ENCODE peak calls at places on chromosome 14, in six cellular contexts. K is transverse colon; H is cardiac fibroblast; Q is Caco-2; Y is naive thymus-derived CD4-positive, alpha-beta T cell; V is esophagus squamous epithelium. U is an unnamed sample.

GRCh38 chr14:52929192-52929807 is 21.6 kb downstream of the FERMT2 start:
- DNase-seq in K (no peak), H (no peak), V (no peak), Q (no peak), Y (no peak), U (no peak)

GRCh38 chr14:77027538-77028383 is 747 bp downstream of the IRF2BPL start:
- DNase-seq in Y (peak), Q (peak), H (peak), K (peak), V (no peak), U (peak)

GRCh38 chr14:79161576-79161975 is 991.4 kb downstream of the NRXN3 start:
- DNase-seq in Y (no peak), Q (peak), K (no peak), V (no peak), H (peak), U (no peak)

GRCh38 chr14:52355016-52355430 is 40.9 kb downstream of the PTGER2 start:
- DNase-seq in Q (no peak), K (no peak), Y (no peak), V (no peak), H (peak), U (no peak)

GRCh38 chr14:43540948-43541347 is 966.1 kb downstream of the FSCB start:
- DNase-seq in V (no peak), Y (no peak), K (no peak), Q (peak), H (no peak), U (no peak)

GRCh38 chr14:105913861-105914260 is 387.5 kb downstream of the TMEM121 start:
- DNase-seq in K (no peak), Q (no peak), V (no peak), Y (no peak), H (no peak), U (no peak)

GRCh38 chr14:105836730-105837129 is 310.3 kb downstream of the TMEM121 start:
- DNase-seq in Y (no peak), H (no peak), Q (no peak), K (no peak), V (no peak), U (no peak)

GRCh38 chr14:102905116-102906108 is 17.1 kb upstream of the AMN start:
- DNase-seq in Y (no peak), Q (no peak), H (no peak), K (no peak), V (no peak), U (no peak)

GRCh38 chr14:76268013-76268376 is 107.9 kb upstream of the ESRRB start:
- DNase-seq in V (no peak), Q (no peak), H (no peak), Y (no peak), K (no peak), U (no peak)

GRCh38 chr14:104976198-104977007 is 1.8 kb downstream of the AHNAK2 start:
- DNase-seq in Q (peak), Y (peak), K (peak), V (no peak), H (peak), U (peak)

GRCh38 chr14:55746533-55746932 is 166.5 kb downstream of the KTN1 start:
- DNase-seq in Y (no peak), V (no peak), H (peak), K (no peak), Q (no peak), U (no peak)

GRCh38 chr14:74976264-74977113 is 21.1 kb upstream of the PGF start:
- DNase-seq in Q (no peak), Y (no peak), V (no peak), H (no peak), K (no peak), U (no peak)

GRCh38 chr14:27387458-27387857 is 789.6 kb upstream of the NOVA1 start:
- DNase-seq in V (no peak), Y (no peak), H (peak), Q (no peak), K (no peak), U (no peak)

GRCh38 chr14:36750244-36750643 is 88.6 kb downstream of the PAX9 start:
- DNase-seq in Y (no peak), K (no peak), H (no peak), Q (no peak), V (no peak), U (no peak)

GRCh38 chr14:100330396-100330931 is 7.3 kb downstream of the SLC25A47 start:
- DNase-seq in H (no peak), K (no peak), Q (no peak), Y (no peak), V (no peak), U (no peak)

GRCh38 chr14:51462182-51462581 is 189.5 kb upstream of the FRMD6 start:
- DNase-seq in K (no peak), V (no peak), H (no peak), Q (no peak), Y (no peak), U (no peak)

GRCh38 chr14:96265387-96265786 is 9.4 kb downstream of the BDKRB1 start:
- DNase-seq in Q (no peak), Y (no peak), H (no peak), K (no peak), V (no peak), U (no peak)

GRCh38 chr14:95364481-95365209 is 44.9 kb upstream of the CLMN start:
- DNase-seq in H (no peak), Q (no peak), V (no peak), K (no peak), Y (no peak), U (no peak)

GRCh38 chr14:102893452-102893851 is 29.0 kb upstream of the AMN start:
- DNase-seq in H (peak), V (no peak), Q (no peak), K (peak), Y (no peak), U (peak)

GRCh38 chr14:36647827-36648753 is 13.6 kb upstream of the PAX9 start:
- DNase-seq in Y (no peak), V (no peak), H (peak), K (no peak), Q (peak), U (no peak)

GRCh38 chr14:69943084-69943797 is 64.0 kb downstream of the SMOC1 start:
- DNase-seq in Y (no peak), V (no peak), H (no peak), Q (peak), K (no peak), U (peak)

GRCh38 chr14:100221419-100222218 is 17.3 kb upstream of the YY1 start:
- DNase-seq in K (peak), Y (peak), V (no peak), H (peak), Q (peak), U (peak)

GRCh38 chr14:95265106-95266094 is 54.3 kb downstream of the CLMN start:
- DNase-seq in H (peak), K (peak), Q (peak), Y (no peak), V (no peak), U (peak)

GRCh38 chr14:88590173-88590572 is 27.3 kb downstream of the ZC3H14 start:
- DNase-seq in Q (no peak), Y (no peak), K (no peak), H (peak), V (no peak), U (no peak)

GRCh38 chr14:100386121-100386520 is 63.0 kb downstream of the SLC25A47 start:
- DNase-seq in K (no peak), H (peak), Y (no peak), Q (no peak), V (no peak), U (no peak)

GRCh38 chr14:52078093-52078492 is 9.2 kb upstream of the NID2 start:
- DNase-seq in V (no peak), Y (no peak), K (no peak), H (peak), Q (no peak), U (no peak)

GRCh38 chr14:91068642-91069041 is 8.2 kb upstream of the RPS6KA5 start:
- DNase-seq in V (no peak), Q (no peak), Y (no peak), K (no peak), H (no peak), U (no peak)

GRCh38 chr14:92783813-92784431 is 10.2 kb upstream of the GOLGA5 start:
- DNase-seq in H (peak), Q (no peak), K (peak), V (no peak), Y (peak), U (peak)

DNA sequence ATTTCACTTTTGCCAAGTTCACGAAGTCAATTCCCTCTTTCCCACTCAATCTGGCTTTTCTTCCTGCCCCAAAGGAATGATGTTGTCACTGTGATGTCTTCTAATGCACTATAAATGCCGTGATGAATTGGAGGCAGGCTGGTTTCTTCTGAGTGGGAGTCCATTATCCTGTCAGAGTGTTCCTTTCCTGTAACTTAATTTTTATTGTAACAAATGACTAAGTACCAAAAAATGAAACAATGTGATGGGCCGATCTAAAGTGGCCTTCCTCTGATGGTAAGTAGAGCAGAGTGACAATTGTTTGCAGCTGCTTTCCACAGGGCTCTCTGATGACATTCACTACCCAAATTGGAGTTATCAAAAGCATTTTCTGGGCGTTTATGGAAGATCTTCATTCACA is 22.2 kb downstream of the TMEM30B start:
- DNase-seq in Q (no peak), H (peak), K (no peak), V (no peak), Y (no peak), U (no peak)
- H3K4me3 ChIP-seq in Q (no peak), H (no peak), K (no peak), V (no peak), Y (no peak), U (no peak)

GRCh38 chr14:63760014-63760413 is 32.1 kb upstream of the SGPP1 start:
- DNase-seq in K (no peak), V (no peak), Y (no peak), Q (no peak), H (no peak), U (no peak)

GRCh38 chr14:63757211-63757610 is 29.3 kb upstream of the SGPP1 start:
- DNase-seq in V (no peak), H (no peak), K (no peak), Y (no peak), Q (no peak), U (no peak)

GRCh38 chr14:63764103-63764502 is 36.2 kb upstream of the SGPP1 start:
- DNase-seq in Q (no peak), Y (no peak), V (no peak), K (no peak), H (no peak), U (no peak)

GRCh38 chr14:63761356-63762117 is 33.7 kb upstream of the SGPP1 start:
- DNase-seq in Y (no peak), Q (no peak), V (no peak), H (no peak), K (no peak), U (no peak)

DNA sequence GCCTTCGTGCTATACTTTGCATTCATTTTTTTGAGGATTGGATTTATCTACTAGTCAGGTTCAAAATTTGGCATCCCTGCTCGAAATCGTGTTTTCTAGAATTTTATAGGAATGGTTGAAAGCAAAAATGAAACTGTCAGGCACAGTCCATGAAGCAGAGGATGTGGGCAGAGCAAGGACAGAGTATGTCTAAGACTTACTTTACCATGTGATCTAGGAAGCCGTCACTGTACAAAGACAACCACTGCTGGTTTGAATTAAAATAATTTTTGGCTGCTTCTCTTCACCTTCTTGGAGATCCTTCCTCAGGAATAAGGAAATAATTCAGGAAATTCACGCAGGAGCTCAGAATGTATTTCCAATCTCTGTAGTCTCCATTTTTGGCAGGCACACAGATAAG is 31.6 kb upstream of the SGPP1 start:
- DNase-seq in V (no peak), H (peak), Q (no peak), K (no peak), Y (peak), U (no peak)
- H3K4me3 ChIP-seq in V (no peak), H (no peak), Q (no peak), K (peak), Y (peak), U (no peak)

DNA sequence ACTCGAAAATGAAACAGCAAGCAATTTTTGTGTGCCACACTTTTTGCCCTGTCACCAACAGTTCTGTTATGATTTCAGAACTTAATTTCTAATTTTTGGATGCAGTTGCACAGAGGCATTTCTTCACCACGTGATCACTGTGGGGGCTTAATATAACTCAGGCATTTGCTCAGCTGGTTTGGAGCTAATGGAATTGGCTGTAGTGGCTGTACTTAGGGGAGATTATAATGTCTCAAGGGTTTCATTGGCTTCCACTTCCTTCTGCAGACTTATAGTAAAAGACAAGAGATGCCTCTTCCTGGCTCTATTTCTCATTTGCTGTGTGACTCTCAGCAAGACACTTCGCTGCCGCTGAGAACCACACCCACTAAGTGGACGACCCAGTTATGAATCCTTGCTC is 452.4 kb downstream of the RAD51B start:
- DNase-seq in Y (no peak), K (no peak), Q (no peak), V (no peak), H (no peak), U (no peak)
- H3K4me3 ChIP-seq in Y (no peak), K (no peak), Q (no peak), V (no peak), H (no peak), U (no peak)

GRCh38 chr14:101630056-101630960 is 69.0 kb downstream of the DIO3 start:
- DNase-seq in H (no peak), Q (no peak), Y (no peak), V (no peak), K (no peak), U (no peak)

GRCh38 chr14:101627913-101628257 is 66.6 kb downstream of the DIO3 start:
- DNase-seq in V (no peak), Q (no peak), Y (no peak), K (no peak), H (no peak), U (no peak)

GRCh38 chr14:101626331-101626730 is 65.0 kb downstream of the DIO3 start:
- DNase-seq in K (no peak), H (no peak), V (no peak), Q (no peak), Y (no peak), U (no peak)

GRCh38 chr14:101628975-101629374 is 67.7 kb downstream of the DIO3 start:
- DNase-seq in H (no peak), V (no peak), K (no peak), Y (no peak), Q (no peak), U (no peak)

GRCh38 chr14:101628471-101628966 is 67.2 kb downstream of the DIO3 start:
- DNase-seq in Q (peak), H (peak), Y (peak), V (no peak), K (peak), U (peak)
- H3K4me3 ChIP-seq in Q (no peak), H (peak), Y (no peak), V (no peak), K (peak), U (no peak)

DNA sequence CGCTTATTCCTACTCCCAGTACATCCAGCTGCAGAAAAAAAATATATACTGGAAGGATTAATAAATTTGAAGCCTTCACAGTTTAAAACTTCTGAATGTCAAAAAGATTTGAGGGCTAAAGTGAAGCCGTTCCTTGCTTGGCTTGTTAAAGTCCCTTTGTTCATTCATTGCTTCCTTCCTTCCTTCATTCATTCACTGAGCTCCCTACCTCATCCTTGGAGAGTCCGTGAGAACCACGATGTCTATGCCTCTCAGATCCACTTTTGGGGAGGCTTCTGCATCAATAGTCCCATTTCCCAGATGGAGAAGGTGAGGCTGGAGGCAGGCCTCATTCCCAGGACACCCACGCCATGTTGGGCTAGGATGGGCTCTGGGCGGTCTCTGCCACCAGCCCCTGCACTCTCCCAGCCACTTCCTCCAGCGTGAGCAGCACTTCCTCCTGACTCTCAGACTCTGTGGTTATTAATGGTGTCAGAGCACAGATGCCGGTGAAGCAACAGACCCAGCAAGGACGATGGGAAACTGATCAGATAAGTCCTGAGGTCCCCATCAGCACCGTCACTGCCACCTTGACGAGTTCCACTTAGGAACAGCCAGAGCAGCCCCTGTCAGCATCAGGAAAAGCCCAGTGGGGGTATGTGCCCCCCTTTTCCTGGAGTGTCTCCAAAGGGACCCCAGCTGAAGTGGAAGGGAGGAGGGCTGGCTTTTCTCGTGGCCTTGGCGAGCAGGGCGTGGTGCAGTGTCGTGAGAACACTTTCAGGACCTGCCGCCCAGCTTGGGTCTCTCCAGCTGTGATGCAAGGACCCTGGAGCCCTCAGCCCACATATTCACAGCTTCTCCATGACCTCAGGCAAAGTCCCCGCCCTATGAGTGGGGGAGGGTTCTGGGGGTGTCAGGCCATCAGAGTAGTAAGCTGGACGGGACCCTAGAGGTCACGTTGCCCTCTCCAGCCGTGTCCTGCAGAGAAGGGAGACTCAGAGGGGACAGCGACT is 21.2 kb downstream of the ASB2 start:
- DNase-seq in Y (no peak), H (no peak), Q (no peak), V (peak), K (peak), U (no peak)
- H3K4me3 ChIP-seq in Y (peak), H (no peak), Q (no peak), V (no peak), K (peak), U (no peak)

GRCh38 chr14:73381379-73382013 is 76.8 kb downstream of the NUMB start:
- DNase-seq in K (no peak), Y (no peak), V (no peak), Q (no peak), H (no peak), U (no peak)

GRCh38 chr14:73383356-73383755 is 75.0 kb downstream of the NUMB start:
- DNase-seq in V (no peak), Y (no peak), Q (no peak), H (no peak), K (no peak), U (no peak)

GRCh38 chr14:73386342-73386741 is 72.0 kb downstream of the NUMB start:
- DNase-seq in H (no peak), K (no peak), Q (no peak), V (no peak), Y (no peak), U (no peak)
- H3K4me3 ChIP-seq in H (no peak), K (no peak), Q (no peak), V (no peak), Y (no peak), U (no peak)

U was measured in colonic mucosa.